ENCODE peak calls at places on chromosomes 5 and 9, in four cellular contexts. One of them, this sample, is unnamed.

GRCh38 chr9:136409557-136410455 is 608 bp downstream of the ENTR1 start:
- DNase-seq in heart right ventricle: no peak
- DNase-seq in MM.1S: peak; percentile 39
- DNase-seq in pancreas: peak; percentile 72
- DNase-seq in this sample: peak; percentile 48

GRCh38 chr9:137150485-137151060 is 11.6 kb downstream of the GRIN1 start:
- DNase-seq in MM.1S: peak; percentile 90
- DNase-seq in heart right ventricle: no peak
- DNase-seq in pancreas: peak; percentile 76
- DNase-seq in this sample: no peak

GRCh38 chr9:2039294-2040180 is 24.4 kb downstream of the SMARCA2 start:
- DNase-seq in pancreas: no peak
- DNase-seq in MM.1S: no peak
- DNase-seq in heart right ventricle: no peak
- DNase-seq in this sample: no peak

GRCh38 chr5:89728750-89729149 is 680.8 kb downstream of the CETN3 start:
- DNase-seq in pancreas: no peak
- DNase-seq in MM.1S: no peak
- DNase-seq in heart right ventricle: peak; percentile 24
- DNase-seq in this sample: no peak

GRCh38 chr5:136021016-136021405 is 7.8 kb upstream of the TGFBI start:
- DNase-seq in MM.1S: no peak
- DNase-seq in pancreas: no peak
- DNase-seq in heart right ventricle: no peak
- DNase-seq in this sample: peak; percentile 41

GRCh38 chr9:5870691-5871090 is 20.0 kb upstream of the MLANA start:
- DNase-seq in heart right ventricle: no peak
- DNase-seq in pancreas: no peak
- DNase-seq in MM.1S: no peak
- DNase-seq in this sample: no peak

GRCh38 chr5:87570366-87570765 is 157.6 kb upstream of the CCNH start:
- DNase-seq in pancreas: no peak
- DNase-seq in heart right ventricle: no peak
- DNase-seq in MM.1S: no peak
- DNase-seq in this sample: no peak

GRCh38 chr5:56464935-56465756 is 232.0 kb upstream of the ANKRD55 start:
- DNase-seq in pancreas: no peak
- DNase-seq in MM.1S: no peak
- DNase-seq in heart right ventricle: no peak
- DNase-seq in this sample: no peak

GRCh38 chr5:169917425-169917824 is 62.9 kb downstream of the INSYN2B start:
- DNase-seq in heart right ventricle: no peak
- DNase-seq in pancreas: no peak
- DNase-seq in MM.1S: no peak
- DNase-seq in this sample: no peak

GRCh38 chr5:178237431-178238312 is 5.1 kb upstream of the PHYKPL start:
- DNase-seq in pancreas: no peak
- DNase-seq in heart right ventricle: no peak
- DNase-seq in MM.1S: no peak
- DNase-seq in this sample: no peak

GRCh38 chr5:144352732-144353317 is 182.2 kb downstream of the KCTD16 start:
- DNase-seq in pancreas: no peak
- DNase-seq in heart right ventricle: no peak
- DNase-seq in MM.1S: no peak
- DNase-seq in this sample: no peak

GRCh38 chr5:180557201-180557809 is 34.0 kb downstream of the SCGB3A1 start:
- DNase-seq in heart right ventricle: no peak
- DNase-seq in pancreas: no peak
- DNase-seq in MM.1S: no peak
- DNase-seq in this sample: no peak

GRCh38 chr9:97742545-97742944 is 45.4 kb upstream of the XPA start:
- DNase-seq in MM.1S: no peak
- DNase-seq in pancreas: no peak
- DNase-seq in heart right ventricle: no peak
- DNase-seq in this sample: no peak

GRCh38 chr9:120386390-120387131 is 193.4 kb downstream of the CDK5RAP2 start:
- DNase-seq in MM.1S: no peak
- DNase-seq in pancreas: peak; percentile 57
- DNase-seq in heart right ventricle: no peak
- DNase-seq in this sample: no peak

GRCh38 chr9:81317939-81318338 is 371.4 kb downstream of the TLE1 start:
- DNase-seq in MM.1S: no peak
- DNase-seq in pancreas: no peak
- DNase-seq in heart right ventricle: no peak
- DNase-seq in this sample: no peak

GRCh38 chr5:801472-801871 is 16.9 kb upstream of the ZDHHC11B start:
- DNase-seq in heart right ventricle: no peak
- DNase-seq in pancreas: no peak
- DNase-seq in MM.1S: no peak
- DNase-seq in this sample: no peak

GRCh38 chr5:3359642-3360041 is 236.0 kb upstream of the IRX1 start:
- DNase-seq in heart right ventricle: no peak
- DNase-seq in MM.1S: peak; percentile 39
- DNase-seq in pancreas: no peak
- DNase-seq in this sample: peak; percentile 61

DNA sequence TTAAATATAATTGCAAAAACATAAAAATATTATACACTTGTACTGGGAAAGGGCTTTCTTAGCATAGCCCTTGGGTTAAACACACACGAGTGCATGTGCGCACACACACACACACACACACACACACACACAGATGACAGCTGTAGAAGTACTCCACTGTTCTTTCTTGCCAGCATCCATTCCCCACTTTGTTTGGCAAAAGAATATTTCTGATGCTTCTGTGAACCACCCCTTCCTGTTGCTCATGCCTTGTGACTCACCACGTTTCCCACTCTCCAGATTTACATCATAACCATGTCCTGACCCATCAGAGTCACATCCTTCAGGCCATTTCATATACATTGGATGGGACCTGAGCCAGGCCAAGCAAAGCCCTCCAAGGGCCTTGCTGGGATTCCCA is 280.1 kb downstream of the DNAH5 start:
- DNase-seq in pancreas: no peak
- DNase-seq in MM.1S: no peak
- DNase-seq in heart right ventricle: no peak
- DNase-seq in this sample: no peak
- TF ChIP-seq CTCF in pancreas: no peak
- TF ChIP-seq CTCF in MM.1S: no peak
- TF ChIP-seq CTCF in heart right ventricle: no peak
- TF ChIP-seq CTCF in this sample: no peak

GRCh38 chr9:126217121-126217520 is 109.5 kb upstream of the MVB12B start:
- DNase-seq in heart right ventricle: no peak
- DNase-seq in pancreas: no peak
- DNase-seq in MM.1S: no peak
- DNase-seq in this sample: no peak
- H3K27me3 ChIP-seq in heart right ventricle: peaks cover 34% of the 10 kb centered on the region
- H3K27me3 ChIP-seq in pancreas: no peaks in the 10 kb centered on the region
- H3K27me3 ChIP-seq in MM.1S: peaks cover 3% of the 10 kb centered on the region
- H3K27me3 ChIP-seq in this sample: no peaks in the 10 kb centered on the region

DNA sequence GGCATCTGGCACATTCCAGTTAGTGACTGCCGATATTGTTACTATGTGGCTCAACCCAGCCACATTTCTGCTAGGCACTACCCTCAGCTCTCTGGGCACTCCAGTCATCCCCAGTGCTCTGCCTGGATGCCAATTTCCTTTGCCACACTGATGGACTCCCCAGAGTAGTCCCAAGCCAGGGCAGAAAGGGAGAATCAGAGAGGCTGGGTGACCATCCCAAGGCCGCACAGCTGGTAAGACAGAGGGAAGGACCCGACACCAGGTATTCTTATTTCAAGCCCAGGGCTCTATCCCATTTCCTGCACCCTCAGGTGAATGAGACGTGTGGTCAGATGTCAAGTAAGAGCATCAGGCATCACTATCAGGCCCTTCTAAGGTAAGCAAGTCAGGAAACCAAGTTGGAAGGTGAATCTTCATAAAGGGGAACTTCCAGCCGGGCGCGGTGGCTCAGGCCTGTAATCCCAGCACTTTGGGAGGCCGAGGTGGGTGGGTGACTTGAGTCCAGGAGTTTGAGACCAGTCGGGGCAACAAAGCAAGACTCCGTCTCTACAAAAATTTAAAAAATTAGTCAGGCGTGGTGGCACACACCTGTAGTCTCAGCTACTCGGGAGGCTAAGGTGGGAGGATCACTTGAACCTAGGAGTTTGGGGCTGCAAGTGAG is 38.6 kb downstream of the SH3PXD2B start:
- DNase-seq in heart right ventricle: no peak
- DNase-seq in pancreas: no peak
- DNase-seq in MM.1S: no peak
- DNase-seq in this sample: no peak
- H3K4me1 ChIP-seq in heart right ventricle: peaks cover 40% of the 10 kb centered on the region
- H3K4me1 ChIP-seq in pancreas: peaks cover 51% of the 10 kb centered on the region
- H3K4me1 ChIP-seq in MM.1S: peaks cover 8% of the 10 kb centered on the region
- H3K4me1 ChIP-seq in this sample: no peaks in the 10 kb centered on the region

DNA sequence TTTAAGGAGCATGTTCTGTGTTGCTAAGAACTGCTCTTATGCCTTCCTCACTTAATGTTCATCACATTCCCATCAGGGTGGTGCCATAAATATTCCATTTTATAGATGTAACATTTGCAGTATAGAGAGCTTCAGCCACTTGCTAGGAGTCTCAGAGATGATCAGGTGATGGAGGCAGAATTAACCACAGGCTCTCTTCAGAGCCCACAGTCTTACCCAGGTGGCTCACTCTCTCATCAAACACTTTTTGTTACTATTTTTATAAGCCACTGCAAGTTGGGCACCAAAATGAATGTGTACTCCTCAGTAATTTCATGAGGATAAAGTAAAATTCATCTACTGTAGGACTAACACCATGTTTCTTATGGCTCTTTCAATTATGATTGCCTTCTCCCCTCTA is 491.5 kb upstream of the DAP start:
- DNase-seq in heart right ventricle: no peak
- DNase-seq in MM.1S: peak; percentile 56
- DNase-seq in pancreas: no peak
- DNase-seq in this sample: no peak
- TF ChIP-seq CTCF in heart right ventricle: no peak
- TF ChIP-seq CTCF in MM.1S: no peak
- TF ChIP-seq CTCF in pancreas: no peak
- TF ChIP-seq CTCF in this sample: no peak

DNA sequence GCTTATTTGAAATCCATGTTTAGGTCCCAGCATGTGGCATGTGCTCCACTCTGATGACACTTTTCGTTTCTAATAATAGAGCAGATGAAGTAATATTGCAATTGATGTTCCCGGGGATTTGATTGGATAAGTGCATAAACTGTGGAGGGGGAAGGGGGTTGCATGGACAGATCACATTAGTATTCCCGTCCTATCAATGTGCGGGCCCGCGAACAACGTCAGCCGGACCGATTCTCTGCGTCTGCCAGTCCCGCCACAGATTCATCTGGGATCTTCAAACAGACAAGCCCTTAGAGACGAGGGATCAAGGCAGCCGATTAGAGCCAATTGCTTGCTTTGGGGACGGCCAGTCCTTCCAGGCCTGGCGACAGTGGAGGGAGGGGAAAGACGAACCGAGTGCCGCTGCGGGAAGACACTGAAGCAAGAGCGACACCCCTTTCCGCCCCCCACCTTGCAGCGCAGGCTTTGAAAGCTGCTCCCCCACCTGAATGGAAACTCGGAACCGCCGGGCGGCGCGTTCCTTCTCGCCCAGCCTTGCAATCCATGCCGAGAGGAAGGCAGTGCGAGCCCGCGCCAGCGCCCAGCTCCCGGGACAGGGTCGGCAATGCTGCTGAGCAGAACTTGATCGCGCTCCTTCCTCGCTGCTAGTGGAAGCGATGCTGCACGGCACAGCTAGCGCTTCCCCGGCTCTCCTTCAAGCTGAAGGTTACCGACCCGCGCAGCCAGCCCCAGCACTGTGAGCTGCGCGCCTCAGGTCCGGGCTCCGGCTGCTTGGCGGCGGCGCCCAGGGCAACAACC is at the start of gene RGS7BP:
- DNase-seq in MM.1S: no peak
- DNase-seq in pancreas: peak; percentile 76
- DNase-seq in heart right ventricle: peak; percentile 23
- DNase-seq in this sample: peak; percentile 62
- H3K27me3 ChIP-seq in MM.1S: no peaks in the 10 kb centered on the region
- H3K27me3 ChIP-seq in pancreas: no peaks in the 10 kb centered on the region
- H3K27me3 ChIP-seq in heart right ventricle: peaks cover 17% of the 10 kb centered on the region
- H3K27me3 ChIP-seq in this sample: peaks cover 65% of the 10 kb centered on the region

GRCh38 chr9:72952394-72952720 is 496 bp downstream of the ALDH1A1 start:
- DNase-seq in pancreas: no peak
- DNase-seq in MM.1S: no peak
- DNase-seq in heart right ventricle: no peak
- DNase-seq in this sample: no peak
- H3K4me1 ChIP-seq in pancreas: peaks cover 21% of the 10 kb centered on the region
- H3K4me1 ChIP-seq in MM.1S: no peaks in the 10 kb centered on the region
- H3K4me1 ChIP-seq in heart right ventricle: no peaks in the 10 kb centered on the region
- H3K4me1 ChIP-seq in this sample: no peaks in the 10 kb centered on the region

GRCh38 chr9:7186175-7186574 is 428.4 kb downstream of the KDM4C start:
- DNase-seq in MM.1S: peak; percentile 29
- DNase-seq in heart right ventricle: no peak
- DNase-seq in pancreas: no peak
- DNase-seq in this sample: no peak
- TF ChIP-seq CTCF in MM.1S: peak; percentile 64
- TF ChIP-seq CTCF in heart right ventricle: no peak
- TF ChIP-seq CTCF in pancreas: no peak
- TF ChIP-seq CTCF in this sample: peak; percentile 62

GRCh38 chr9:36797471-36798220 is 225.0 kb downstream of the MELK start:
- DNase-seq in pancreas: no peak
- DNase-seq in MM.1S: no peak
- DNase-seq in heart right ventricle: no peak
- DNase-seq in this sample: no peak

GRCh38 chr9:36802171-36802920 is 229.7 kb downstream of the MELK start:
- DNase-seq in heart right ventricle: no peak
- DNase-seq in pancreas: no peak
- DNase-seq in MM.1S: no peak
- DNase-seq in this sample: peak; percentile 47

GRCh38 chr9:36793277-36793676 is 220.6 kb downstream of the MELK start:
- DNase-seq in MM.1S: peak; percentile 10
- DNase-seq in pancreas: no peak
- DNase-seq in heart right ventricle: no peak
- DNase-seq in this sample: no peak

GRCh38 chr9:36796671-36797419 is 224.2 kb downstream of the MELK start:
- DNase-seq in heart right ventricle: no peak
- DNase-seq in MM.1S: no peak
- DNase-seq in pancreas: no peak
- DNase-seq in this sample: no peak

GRCh38 chr9:36798350-36799065 is 225.8 kb downstream of the MELK start:
- DNase-seq in pancreas: no peak
- DNase-seq in MM.1S: no peak
- DNase-seq in heart right ventricle: no peak
- DNase-seq in this sample: peak; percentile 22
- H3K27me3 ChIP-seq in pancreas: no peaks in the 10 kb centered on the region
- H3K27me3 ChIP-seq in MM.1S: peaks cover 25% of the 10 kb centered on the region
- H3K27me3 ChIP-seq in heart right ventricle: peaks cover 29% of the 10 kb centered on the region
- H3K27me3 ChIP-seq in this sample: no peaks in the 10 kb centered on the region